ENCODE peak calls at places on chromosomes 6 and 20, in four cellular contexts. One of them, this sample, is unnamed.

GRCh38 chr6:63740709-63741108 is 105.1 kb downstream of the PHF3 start:
- DNase-seq in fibroblast of pulmonary artery: peak; percentile 79
- DNase-seq in body of pancreas: no peak
- DNase-seq in epithelial cell of esophagus: peak; percentile 80
- DNase-seq in this sample: no peak

GRCh38 chr20:49539481-49540231 is 28.3 kb downstream of the PTGIS start:
- DNase-seq in body of pancreas: no peak
- DNase-seq in epithelial cell of esophagus: no peak
- DNase-seq in fibroblast of pulmonary artery: no peak
- DNase-seq in this sample: no peak

GRCh38 chr6:138593100-138593877 is 94.0 kb upstream of the NHSL1 start:
- DNase-seq in fibroblast of pulmonary artery: peak; percentile 99
- DNase-seq in body of pancreas: peak; percentile 21
- DNase-seq in epithelial cell of esophagus: peak; percentile 94
- DNase-seq in this sample: peak; percentile 82

GRCh38 chr6:95093154-95093553 is 484.2 kb upstream of the MANEA start:
- DNase-seq in fibroblast of pulmonary artery: no peak
- DNase-seq in body of pancreas: no peak
- DNase-seq in epithelial cell of esophagus: peak; percentile 83
- DNase-seq in this sample: no peak

GRCh38 chr6:41801380-41801779 is 13.9 kb downstream of the TOMM6 start:
- DNase-seq in fibroblast of pulmonary artery: peak; percentile 60
- DNase-seq in body of pancreas: no peak
- DNase-seq in epithelial cell of esophagus: peak; percentile 35
- DNase-seq in this sample: no peak

GRCh38 chr6:54861846-54862616 is 15.5 kb downstream of the FAM83B start:
- DNase-seq in epithelial cell of esophagus: no peak
- DNase-seq in fibroblast of pulmonary artery: no peak
- DNase-seq in body of pancreas: no peak
- DNase-seq in this sample: no peak

GRCh38 chr6:157133856-157134255 is 189.5 kb downstream of the TMEM242 start:
- DNase-seq in fibroblast of pulmonary artery: no peak
- DNase-seq in body of pancreas: no peak
- DNase-seq in epithelial cell of esophagus: peak; percentile 37
- DNase-seq in this sample: no peak

GRCh38 chr20:39112196-39112743 is 150.1 kb downstream of the DHX35 start:
- DNase-seq in body of pancreas: peak; percentile 60
- DNase-seq in fibroblast of pulmonary artery: peak; percentile 56
- DNase-seq in epithelial cell of esophagus: peak; percentile 48
- DNase-seq in this sample: peak; percentile 59

GRCh38 chr6:1667012-1667804 is 57.5 kb downstream of the FOXC1 start:
- DNase-seq in epithelial cell of esophagus: no peak
- DNase-seq in body of pancreas: no peak
- DNase-seq in fibroblast of pulmonary artery: no peak
- DNase-seq in this sample: no peak

GRCh38 chr6:92274588-92274987 is 1144.8 kb downstream of the EPHA7 start:
- DNase-seq in body of pancreas: no peak
- DNase-seq in epithelial cell of esophagus: no peak
- DNase-seq in fibroblast of pulmonary artery: no peak
- DNase-seq in this sample: no peak

GRCh38 chr6:107116328-107116892 is 1.1 kb upstream of the BEND3 start:
- DNase-seq in body of pancreas: peak; percentile 71
- DNase-seq in epithelial cell of esophagus: peak; percentile 62
- DNase-seq in fibroblast of pulmonary artery: no peak
- DNase-seq in this sample: peak; percentile 49

DNA sequence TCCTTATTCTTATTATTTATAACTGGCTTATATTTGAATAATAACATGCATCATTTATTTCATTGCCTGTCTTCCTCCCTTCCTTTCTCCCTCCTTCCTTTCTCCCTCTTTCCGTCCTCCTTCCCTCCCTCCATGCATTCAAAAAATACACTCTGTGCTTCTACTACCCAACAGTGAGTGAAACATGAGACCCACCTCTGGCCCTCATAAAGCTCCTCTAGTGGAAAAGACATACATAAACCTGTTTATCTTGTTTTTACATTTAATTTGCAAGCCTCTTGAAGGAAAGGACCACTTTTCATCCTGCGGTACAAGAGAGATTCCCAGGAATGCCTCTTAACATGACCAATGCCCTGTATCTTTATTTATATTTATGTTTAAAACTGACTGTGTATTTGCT is 21.8 kb upstream of the ISM1 start:
- DNase-seq in epithelial cell of esophagus: no peak
- DNase-seq in body of pancreas: no peak
- DNase-seq in fibroblast of pulmonary artery: no peak
- DNase-seq in this sample: no peak
- H3K4me3 ChIP-seq in epithelial cell of esophagus: no peak overlapping the region
- H3K4me3 ChIP-seq in body of pancreas: no peak overlapping the region
- H3K4me3 ChIP-seq in fibroblast of pulmonary artery: no peak overlapping the region
- H3K4me3 ChIP-seq in this sample: no peak overlapping the region

GRCh38 chr20:53660947-53661381 is 67.3 kb upstream of the ZNF217 start:
- DNase-seq in epithelial cell of esophagus: no peak
- DNase-seq in fibroblast of pulmonary artery: no peak
- DNase-seq in body of pancreas: no peak
- DNase-seq in this sample: peak; percentile 85

GRCh38 chr20:53666144-53666543 is 72.5 kb upstream of the ZNF217 start:
- DNase-seq in epithelial cell of esophagus: no peak
- DNase-seq in fibroblast of pulmonary artery: no peak
- DNase-seq in body of pancreas: no peak
- DNase-seq in this sample: no peak

GRCh38 chr20:53664121-53664520 is 70.5 kb upstream of the ZNF217 start:
- DNase-seq in fibroblast of pulmonary artery: no peak
- DNase-seq in epithelial cell of esophagus: no peak
- DNase-seq in body of pancreas: no peak
- DNase-seq in this sample: no peak

GRCh38 chr20:53660078-53660909 is 66.7 kb upstream of the ZNF217 start:
- DNase-seq in fibroblast of pulmonary artery: peak; percentile 45
- DNase-seq in body of pancreas: no peak
- DNase-seq in epithelial cell of esophagus: no peak
- DNase-seq in this sample: peak; percentile 71

GRCh38 chr20:53662595-53662994 is 69.0 kb upstream of the ZNF217 start:
- DNase-seq in fibroblast of pulmonary artery: no peak
- DNase-seq in body of pancreas: no peak
- DNase-seq in epithelial cell of esophagus: no peak
- DNase-seq in this sample: no peak
- TF ChIP-seq CTCF in fibroblast of pulmonary artery: no peak
- TF ChIP-seq CTCF in body of pancreas: no peak
- TF ChIP-seq CTCF in epithelial cell of esophagus: no peak
- TF ChIP-seq CTCF in this sample: no peak

GRCh38 chr6:2854394-2854982 is 12.8 kb upstream of the SERPINB1 start:
- DNase-seq in fibroblast of pulmonary artery: peak; percentile 88
- DNase-seq in body of pancreas: no peak
- DNase-seq in epithelial cell of esophagus: no peak
- DNase-seq in this sample: peak; percentile 59

GRCh38 chr6:2852921-2853322 is 11.3 kb upstream of the SERPINB1 start:
- DNase-seq in epithelial cell of esophagus: no peak
- DNase-seq in body of pancreas: no peak
- DNase-seq in fibroblast of pulmonary artery: no peak
- DNase-seq in this sample: no peak

GRCh38 chr6:2852514-2852855 is 10.8 kb upstream of the SERPINB1 start:
- DNase-seq in fibroblast of pulmonary artery: no peak
- DNase-seq in body of pancreas: no peak
- DNase-seq in epithelial cell of esophagus: no peak
- DNase-seq in this sample: no peak

GRCh38 chr6:2855061-2855519 is 13.4 kb upstream of the SERPINB1 start:
- DNase-seq in body of pancreas: no peak
- DNase-seq in epithelial cell of esophagus: no peak
- DNase-seq in fibroblast of pulmonary artery: peak; percentile 85
- DNase-seq in this sample: peak; percentile 67

GRCh38 chr6:2853766-2854393 is 12.2 kb upstream of the SERPINB1 start:
- DNase-seq in fibroblast of pulmonary artery: peak; percentile 86
- DNase-seq in body of pancreas: peak; percentile 60
- DNase-seq in epithelial cell of esophagus: peak; percentile 63
- DNase-seq in this sample: peak; percentile 84
- H3K4me3 ChIP-seq in fibroblast of pulmonary artery: peak overlapping the region; percentile 40
- H3K4me3 ChIP-seq in body of pancreas: no peak overlapping the region
- H3K4me3 ChIP-seq in epithelial cell of esophagus: peak overlapping the region; percentile 37
- H3K4me3 ChIP-seq in this sample: peak overlapping the region; percentile 44

DNA sequence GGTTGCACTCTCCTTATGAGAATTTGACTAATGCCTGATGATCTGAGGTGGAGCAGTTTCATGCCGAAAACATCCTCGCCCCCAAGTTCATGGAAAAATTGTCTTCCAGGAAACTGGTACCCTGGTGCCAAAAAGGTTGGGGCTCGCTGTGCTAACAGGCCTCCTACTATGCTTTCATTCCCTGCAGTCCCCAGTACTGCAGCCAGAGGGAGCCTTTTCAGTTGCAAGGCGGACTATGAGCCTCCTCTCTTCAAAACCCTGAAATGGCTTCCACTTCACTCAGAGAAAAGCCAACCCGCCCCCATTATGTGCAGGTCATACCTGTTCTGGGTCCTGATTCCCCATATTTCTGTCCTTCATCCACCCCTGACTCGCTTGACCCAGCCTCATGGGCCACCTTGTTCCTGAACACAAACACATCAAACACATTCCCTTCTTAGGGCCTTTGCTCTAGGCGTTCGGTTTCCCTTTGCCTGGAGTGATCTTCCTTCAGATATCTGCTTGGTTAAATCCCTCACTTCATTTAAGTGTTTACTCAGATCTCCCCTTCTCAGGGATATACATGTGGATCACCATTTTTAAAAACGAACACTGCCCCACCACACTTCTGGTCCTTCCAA is 173.7 kb downstream of the PHACTR1 start:
- DNase-seq in epithelial cell of esophagus: peak; percentile 2
- DNase-seq in body of pancreas: no peak
- DNase-seq in fibroblast of pulmonary artery: no peak
- DNase-seq in this sample: peak; percentile 39
- TF ChIP-seq CTCF in epithelial cell of esophagus: peak; percentile 58
- TF ChIP-seq CTCF in body of pancreas: no peak
- TF ChIP-seq CTCF in fibroblast of pulmonary artery: peak; percentile 52
- TF ChIP-seq CTCF in this sample: peak; percentile 64

DNA sequence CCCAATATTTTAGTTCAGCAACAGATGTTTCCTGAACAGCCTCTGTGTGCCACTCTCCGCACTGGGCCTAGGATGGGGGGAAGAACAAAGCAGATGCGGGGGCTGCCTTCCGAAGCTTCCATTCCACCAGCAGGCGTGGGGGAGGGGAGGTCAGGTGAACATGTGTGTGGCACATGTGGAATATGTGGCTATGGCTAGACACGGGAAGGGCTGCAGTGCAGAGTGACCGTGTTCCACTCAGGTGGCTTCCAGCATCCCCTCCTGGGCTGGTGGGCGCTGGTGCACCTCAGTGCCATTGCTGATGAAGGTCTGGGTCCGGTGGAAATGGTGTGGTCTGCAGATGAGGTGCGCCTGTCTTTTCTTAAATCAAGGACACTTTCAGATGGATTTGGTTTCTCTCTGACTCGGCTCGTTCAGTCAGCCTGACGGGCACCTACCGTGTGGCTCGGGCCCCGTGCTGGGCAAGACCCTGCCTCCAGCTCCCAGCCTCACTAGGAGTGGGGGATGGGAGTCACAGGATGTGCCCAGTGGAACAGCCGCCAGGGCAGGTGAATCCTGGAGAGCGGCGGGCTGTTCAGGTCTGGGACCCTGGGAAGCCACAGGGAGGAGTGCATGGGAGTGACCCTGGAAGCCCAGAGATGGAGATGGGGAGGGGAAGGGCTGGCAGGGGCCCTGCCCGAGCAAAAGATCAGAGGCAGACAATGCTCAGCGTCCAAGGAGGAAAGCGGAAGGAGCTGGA is 111.0 kb downstream of the SYCP2 start:
- DNase-seq in fibroblast of pulmonary artery: no peak
- DNase-seq in epithelial cell of esophagus: no peak
- DNase-seq in body of pancreas: no peak
- DNase-seq in this sample: no peak
- H3K4me3 ChIP-seq in fibroblast of pulmonary artery: no peak overlapping the region
- H3K4me3 ChIP-seq in epithelial cell of esophagus: no peak overlapping the region
- H3K4me3 ChIP-seq in body of pancreas: no peak overlapping the region
- H3K4me3 ChIP-seq in this sample: no peak overlapping the region

GRCh38 chr6:39199976-39200375 is 29.3 kb downstream of the KCNK5 start:
- DNase-seq in fibroblast of pulmonary artery: no peak
- DNase-seq in epithelial cell of esophagus: no peak
- DNase-seq in body of pancreas: no peak
- DNase-seq in this sample: no peak
- TF ChIP-seq CTCF in fibroblast of pulmonary artery: no peak
- TF ChIP-seq CTCF in epithelial cell of esophagus: no peak
- TF ChIP-seq CTCF in body of pancreas: no peak
- TF ChIP-seq CTCF in this sample: no peak

DNA sequence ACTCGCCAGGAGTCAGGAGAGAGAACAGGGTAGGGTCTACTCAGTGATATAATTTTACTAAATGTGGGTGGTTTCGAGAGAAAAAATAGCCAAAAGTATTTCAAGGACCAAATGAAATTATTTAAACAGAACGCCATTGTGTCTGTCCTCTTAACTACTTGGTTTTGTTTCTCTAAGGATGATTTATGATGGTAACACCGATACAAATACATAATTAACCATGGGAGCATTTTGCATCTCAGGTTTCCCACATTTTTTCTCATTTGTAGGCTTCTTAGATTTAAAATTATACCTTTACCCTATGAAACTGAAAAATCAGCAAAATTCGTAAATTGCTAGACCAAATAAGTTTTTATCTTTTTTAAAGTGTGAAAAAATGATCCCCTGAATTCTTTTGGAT is 188.2 kb downstream of the ZFP64 start:
- DNase-seq in body of pancreas: no peak
- DNase-seq in epithelial cell of esophagus: no peak
- DNase-seq in fibroblast of pulmonary artery: no peak
- DNase-seq in this sample: no peak
- H3K4me3 ChIP-seq in body of pancreas: no peak overlapping the region
- H3K4me3 ChIP-seq in epithelial cell of esophagus: no peak overlapping the region
- H3K4me3 ChIP-seq in fibroblast of pulmonary artery: no peak overlapping the region
- H3K4me3 ChIP-seq in this sample: no peak overlapping the region

DNA sequence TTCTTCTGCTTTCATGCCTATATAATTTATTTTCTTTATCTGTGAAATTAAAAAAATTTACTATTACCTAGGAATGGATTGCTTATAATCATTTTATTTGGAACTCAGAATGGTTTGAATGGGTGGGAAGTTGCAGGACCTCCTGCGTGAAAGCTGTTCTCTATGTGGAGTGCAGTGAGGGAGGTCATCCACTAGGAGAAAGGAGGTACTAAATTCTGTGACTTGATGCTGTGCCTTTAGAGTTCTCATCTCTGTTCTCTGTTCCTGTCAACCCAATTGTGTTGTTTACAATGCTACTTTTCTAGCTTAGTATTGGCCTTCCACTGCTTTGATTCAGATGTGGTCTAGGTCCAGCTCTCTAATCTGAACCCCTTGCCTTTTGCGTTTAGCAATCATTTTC is 65.0 kb upstream of the HIVEP1 start:
- DNase-seq in body of pancreas: no peak
- DNase-seq in fibroblast of pulmonary artery: no peak
- DNase-seq in epithelial cell of esophagus: no peak
- DNase-seq in this sample: no peak
- TF ChIP-seq CTCF in body of pancreas: no peak
- TF ChIP-seq CTCF in fibroblast of pulmonary artery: peak; percentile 15
- TF ChIP-seq CTCF in epithelial cell of esophagus: no peak
- TF ChIP-seq CTCF in this sample: no peak

GRCh38 chr20:21003902-21004301 is 102.3 kb downstream of the LINC00237 start:
- DNase-seq in fibroblast of pulmonary artery: no peak
- DNase-seq in body of pancreas: no peak
- DNase-seq in epithelial cell of esophagus: no peak
- DNase-seq in this sample: no peak
- H3K4me3 ChIP-seq in fibroblast of pulmonary artery: no peak overlapping the region
- H3K4me3 ChIP-seq in body of pancreas: no peak overlapping the region
- H3K4me3 ChIP-seq in epithelial cell of esophagus: no peak overlapping the region
- H3K4me3 ChIP-seq in this sample: no peak overlapping the region

GRCh38 chr6:114523508-114523907 is 180.7 kb upstream of the HS3ST5 start:
- DNase-seq in fibroblast of pulmonary artery: no peak
- DNase-seq in body of pancreas: no peak
- DNase-seq in epithelial cell of esophagus: no peak
- DNase-seq in this sample: no peak
- TF ChIP-seq CTCF in fibroblast of pulmonary artery: no peak
- TF ChIP-seq CTCF in body of pancreas: no peak
- TF ChIP-seq CTCF in epithelial cell of esophagus: no peak
- TF ChIP-seq CTCF in this sample: no peak

This sample was measured in GM12865.